ENCODE peak calls at places on chromosomes 11 and 22, in four cellular contexts. One of them, this sample, is unnamed.

GRCh38 chr11:113234888-113235287 is 79.5 kb upstream of the TTC12 start:
- DNase-seq in CD4-positive, alpha-beta T cell: no peak
- DNase-seq in activated CD4-positive, alpha-beta T cell treated with anti-CD3 and anti-CD28 coated beads, Interleukin-2, amount 50 U/mL, for 4 hours: no peak
- DNase-seq in adrenal gland: no peak
- DNase-seq in this sample: no peak

GRCh38 chr11:119363874-119364590 is 17.5 kb downstream of the USP2 start:
- DNase-seq in CD4-positive, alpha-beta T cell: peak; percentile 23
- DNase-seq in activated CD4-positive, alpha-beta T cell treated with anti-CD3 and anti-CD28 coated beads, Interleukin-2, amount 50 U/mL, for 4 hours: peak; percentile 38
- DNase-seq in adrenal gland: peak; percentile 73
- DNase-seq in this sample: no peak

GRCh38 chr11:110912437-110912836 is 200.2 kb upstream of the ARHGAP20 start:
- DNase-seq in CD4-positive, alpha-beta T cell: no peak
- DNase-seq in activated CD4-positive, alpha-beta T cell treated with anti-CD3 and anti-CD28 coated beads, Interleukin-2, amount 50 U/mL, for 4 hours: no peak
- DNase-seq in adrenal gland: peak; percentile 55
- DNase-seq in this sample: no peak

GRCh38 chr11:23778971-23779370 is 717.9 kb upstream of the LUZP2 start:
- DNase-seq in CD4-positive, alpha-beta T cell: no peak
- DNase-seq in activated CD4-positive, alpha-beta T cell treated with anti-CD3 and anti-CD28 coated beads, Interleukin-2, amount 50 U/mL, for 4 hours: no peak
- DNase-seq in adrenal gland: no peak
- DNase-seq in this sample: no peak

GRCh38 chr22:20948989-20949388 is 18.1 kb upstream of the AIFM3 start:
- DNase-seq in CD4-positive, alpha-beta T cell: no peak
- DNase-seq in activated CD4-positive, alpha-beta T cell treated with anti-CD3 and anti-CD28 coated beads, Interleukin-2, amount 50 U/mL, for 4 hours: no peak
- DNase-seq in adrenal gland: no peak
- DNase-seq in this sample: no peak

GRCh38 chr22:42682113-42682851 is 33.1 kb upstream of the CYB5R3 start:
- DNase-seq in CD4-positive, alpha-beta T cell: no peak
- DNase-seq in activated CD4-positive, alpha-beta T cell treated with anti-CD3 and anti-CD28 coated beads, Interleukin-2, amount 50 U/mL, for 4 hours: no peak
- DNase-seq in adrenal gland: no peak
- DNase-seq in this sample: no peak

GRCh38 chr11:79087238-79087956 is 353.4 kb downstream of the TENM4 start:
- DNase-seq in CD4-positive, alpha-beta T cell: no peak
- DNase-seq in activated CD4-positive, alpha-beta T cell treated with anti-CD3 and anti-CD28 coated beads, Interleukin-2, amount 50 U/mL, for 4 hours: no peak
- DNase-seq in adrenal gland: no peak
- DNase-seq in this sample: no peak

GRCh38 chr11:23555085-23555484 is 694.8 kb upstream of the CCDC179 start:
- DNase-seq in CD4-positive, alpha-beta T cell: no peak
- DNase-seq in activated CD4-positive, alpha-beta T cell treated with anti-CD3 and anti-CD28 coated beads, Interleukin-2, amount 50 U/mL, for 4 hours: no peak
- DNase-seq in adrenal gland: no peak
- DNase-seq in this sample: no peak

GRCh38 chr11:35256296-35256695 is 117.3 kb downstream of the CD44 start:
- DNase-seq in CD4-positive, alpha-beta T cell: no peak
- DNase-seq in activated CD4-positive, alpha-beta T cell treated with anti-CD3 and anti-CD28 coated beads, Interleukin-2, amount 50 U/mL, for 4 hours: no peak
- DNase-seq in adrenal gland: no peak
- DNase-seq in this sample: no peak

GRCh38 chr11:90669094-90669493 is 446.2 kb upstream of the CHORDC1 start:
- DNase-seq in CD4-positive, alpha-beta T cell: no peak
- DNase-seq in activated CD4-positive, alpha-beta T cell treated with anti-CD3 and anti-CD28 coated beads, Interleukin-2, amount 50 U/mL, for 4 hours: no peak
- DNase-seq in adrenal gland: no peak
- DNase-seq in this sample: no peak

GRCh38 chr22:21660904-21661303 is 4.9 kb upstream of the PPIL2 start:
- DNase-seq in CD4-positive, alpha-beta T cell: no peak
- DNase-seq in activated CD4-positive, alpha-beta T cell treated with anti-CD3 and anti-CD28 coated beads, Interleukin-2, amount 50 U/mL, for 4 hours: no peak
- DNase-seq in adrenal gland: no peak
- DNase-seq in this sample: no peak

GRCh38 chr22:34567367-34567766 is 498.6 kb upstream of the ISX start:
- DNase-seq in CD4-positive, alpha-beta T cell: no peak
- DNase-seq in activated CD4-positive, alpha-beta T cell treated with anti-CD3 and anti-CD28 coated beads, Interleukin-2, amount 50 U/mL, for 4 hours: no peak
- DNase-seq in adrenal gland: no peak
- DNase-seq in this sample: no peak